ENCODE peak calls at places on chromosomes 6 and 20, in four cellular contexts. B is H1, H is K562, C is HepG2. S is an unnamed sample.

GRCh38 chr20:45495438-45495985 is 19.9 kb downstream of the SPINT3 start:
- DNase-seq in B (no peak), H (no peak), C (no peak), S (no peak)

GRCh38 chr20:38873050-38873581 is 53.1 kb upstream of the FAM83D start:
- DNase-seq in H (no peak), C (no peak), B (no peak), S (no peak)

GRCh38 chr6:136103101-136103688 is 146.9 kb downstream of the MTFR2 start:
- DNase-seq in H (no peak), C (no peak), B (no peak), S (no peak)

GRCh38 chr6:32700391-32701040 is 34.1 kb upstream of the HLA-DQB1 start:
- DNase-seq in C (peak; percentile 56), B (peak; percentile 53), H (peak; percentile 72), S (peak; percentile 58)

GRCh38 chr6:56637640-56638039 is 5.0 kb downstream of the DST start:
- DNase-seq in C (peak; percentile 67), B (no peak), H (peak; percentile 55), S (peak; percentile 68)

GRCh38 chr6:166619912-166620311 is 7.1 kb downstream of the RPS6KA2 start:
- DNase-seq in B (no peak), H (no peak), C (no peak), S (no peak)

GRCh38 chr20:58642465-58642864 is 8.6 kb upstream of the STX16 start:
- DNase-seq in H (no peak), B (no peak), C (no peak), S (no peak)

GRCh38 chr6:37698264-37699137 is 818 bp upstream of the MDGA1 start:
- DNase-seq in H (peak; percentile 34), B (peak; percentile 82), C (no peak), S (peak; percentile 37)

GRCh38 chr20:62576815-62577214 is 65.5 kb upstream of the SLCO4A1 start:
- DNase-seq in C (no peak), H (peak; percentile 25), B (no peak), S (no peak)

GRCh38 chr6:113672691-113673149 is 184.4 kb upstream of the MARCKS start:
- DNase-seq in C (peak; percentile 23), B (no peak), H (no peak), S (no peak)

GRCh38 chr6:157376706-157377230 is 4.2 kb upstream of the ZDHHC14 start:
- DNase-seq in C (no peak), B (no peak), H (no peak), S (no peak)

GRCh38 chr20:24406251-24406650 is 63.2 kb upstream of the SYNDIG1 start:
- DNase-seq in C (no peak), B (no peak), H (no peak), S (no peak)

GRCh38 chr6:14797875-14798593 is 447.8 kb upstream of the JARID2 start:
- DNase-seq in C (no peak), H (no peak), B (no peak), S (no peak)

GRCh38 chr6:164227952-164228522 is 813.5 kb downstream of the QKI start:
- DNase-seq in H (no peak), C (no peak), B (no peak), S (no peak)
- TF ChIP-seq RNF2 in H (no peak), C (no peak), B (no peak), S (no peak)

DNA sequence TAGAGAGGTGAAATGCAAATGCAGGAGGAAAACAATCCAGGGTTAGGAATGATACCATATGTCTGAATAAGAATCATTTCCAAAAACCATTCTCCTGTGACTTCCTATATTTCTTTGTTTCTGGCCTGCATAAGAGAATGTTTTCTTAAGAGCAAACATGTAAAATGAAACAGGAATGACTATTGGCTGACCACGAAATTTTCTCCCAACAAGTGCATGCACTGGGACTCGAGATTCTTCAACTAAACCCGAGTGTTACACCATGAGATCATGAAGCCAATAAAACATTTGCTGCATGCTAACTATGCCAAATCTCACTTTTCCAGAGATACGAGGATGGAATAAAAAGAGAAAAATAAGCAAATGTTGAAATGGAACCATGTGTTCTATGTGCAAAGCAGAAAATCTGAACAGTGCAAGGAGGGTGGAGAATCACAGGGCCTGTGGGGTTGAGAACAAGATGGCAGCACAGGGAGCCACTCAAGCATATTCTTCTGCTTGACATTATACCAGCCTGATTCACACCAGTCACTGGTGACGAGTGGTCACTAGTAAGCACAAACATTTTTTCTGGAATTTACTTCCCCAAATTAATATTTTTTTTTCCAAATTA is 212.2 kb upstream of the FOXA2 start:
- DNase-seq in B (no peak), H (no peak), C (no peak), S (no peak)
- TF ChIP-seq RNF2 in B (no peak), H (no peak), C (no peak), S (no peak)

GRCh38 chr6:3561745-3562144 is 104.9 kb upstream of the SLC22A23 start:
- DNase-seq in C (peak; percentile 20), B (no peak), H (no peak), S (no peak)
- TF ChIP-seq RNF2 in C (no peak), B (no peak), H (no peak), S (no peak)

GRCh38 chr6:11278207-11278559 is 45.7 kb upstream of the NEDD9 start:
- DNase-seq in B (no peak), C (no peak), H (no peak), S (no peak)

GRCh38 chr6:11276228-11276627 is 43.8 kb upstream of the NEDD9 start:
- DNase-seq in H (no peak), B (no peak), C (no peak), S (no peak)

GRCh38 chr6:11277275-11278206 is 45.1 kb upstream of the NEDD9 start:
- DNase-seq in C (peak; percentile 90), H (no peak), B (no peak), S (peak; percentile 55)

GRCh38 chr6:11275598-11275997 is 43.1 kb upstream of the NEDD9 start:
- DNase-seq in H (no peak), B (no peak), C (peak; percentile 91), S (peak; percentile 70)

DNA sequence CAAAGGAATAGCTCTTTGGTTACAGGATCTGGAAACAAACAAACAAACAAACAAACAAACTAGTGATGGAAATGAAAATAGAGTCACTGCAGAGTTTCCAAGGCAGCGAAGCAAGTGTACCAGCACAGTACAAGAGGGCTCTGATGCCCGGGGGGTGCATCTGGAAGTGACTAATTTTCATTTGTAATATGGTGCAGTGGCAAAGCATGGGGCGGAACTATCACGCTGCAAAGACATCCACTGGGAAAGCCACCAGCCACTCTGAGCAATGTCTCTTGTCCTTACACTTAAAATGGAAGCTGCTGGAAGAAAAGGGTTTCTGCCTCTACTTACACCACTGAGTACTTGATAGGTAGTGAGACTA is 44.4 kb upstream of the NEDD9 start:
- DNase-seq in C (no peak), B (no peak), H (no peak), S (no peak)
- TF ChIP-seq RNF2 in C (no peak), B (no peak), H (no peak), S (no peak)

GRCh38 chr20:54340667-54341081 is 132.8 kb downstream of the PFDN4 start:
- DNase-seq in B (no peak), C (no peak), H (no peak), S (no peak)
- TF ChIP-seq RNF2 in B (no peak), C (no peak), H (no peak), S (no peak)

GRCh38 chr6:170233304-170234205 is 57.3 kb downstream of the DLL1 start:
- DNase-seq in B (no peak), C (no peak), H (no peak), S (no peak)
- TF ChIP-seq RNF2 in B (no peak), C (no peak), H (no peak), S (no peak)

DNA sequence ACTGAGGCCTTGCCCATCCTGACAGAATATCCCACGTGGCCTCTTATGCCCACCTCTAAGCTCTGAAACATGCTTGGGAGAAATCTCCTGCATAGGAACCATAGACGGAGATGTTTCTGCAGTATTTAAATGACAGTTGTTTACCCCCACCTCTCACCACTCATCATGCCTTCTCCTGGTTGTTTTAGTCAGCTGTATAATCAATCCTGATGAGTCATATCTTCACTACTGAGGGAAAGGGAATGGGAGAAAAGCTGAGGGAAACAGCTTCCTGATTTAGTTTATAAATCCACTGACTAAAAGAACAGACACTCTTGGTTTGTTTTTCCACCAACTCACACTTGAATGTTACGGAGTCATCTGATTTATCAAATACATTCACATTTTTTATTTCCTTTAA is 113.2 kb upstream of the TENT5A start:
- DNase-seq in C (peak; percentile 51), B (no peak), H (no peak), S (no peak)
- TF ChIP-seq RNF2 in C (no peak), B (no peak), H (no peak), S (no peak)

GRCh38 chr6:30063315-30063714 is 2.2 kb downstream of the POLR1H start:
- DNase-seq in B (no peak), C (no peak), H (no peak), S (no peak)

GRCh38 chr6:30071081-30071818 is 4.3 kb downstream of the PPP1R11 start:
- DNase-seq in H (no peak), B (peak; percentile 61), C (no peak), S (no peak)

GRCh38 chr6:30071858-30072257 is 3.7 kb downstream of the RNF39 start:
- DNase-seq in C (no peak), H (no peak), B (no peak), S (no peak)

GRCh38 chr6:30066577-30067459 is at the start of gene PPP1R11:
- DNase-seq in B (peak; percentile 91), C (peak; percentile 99), H (peak; percentile 100), S (peak; percentile 86)

GRCh38 chr6:30067460-30068139 is 602 bp downstream of the PPP1R11 start:
- DNase-seq in C (no peak), B (no peak), H (no peak), S (peak; percentile 58)
- TF ChIP-seq RNF2 in C (no peak), B (no peak), H (no peak), S (no peak)

GRCh38 chr6:26532699-26533523 is 5.3 kb upstream of the HMGN4 start:
- DNase-seq in C (peak; percentile 91), B (peak; percentile 98), H (peak; percentile 97), S (peak; percentile 91)
- TF ChIP-seq RNF2 in C (no peak), B (no peak), H (peak; percentile 81), S (no peak)

GRCh38 chr20:47175501-47175900 is 181.0 kb downstream of the ZMYND8 start:
- DNase-seq in H (no peak), C (no peak), B (no peak), S (no peak)

GRCh38 chr20:47167846-47168245 is 188.7 kb downstream of the ZMYND8 start:
- DNase-seq in H (no peak), C (no peak), B (no peak), S (no peak)

GRCh38 chr20:47174844-47175243 is 181.7 kb downstream of the ZMYND8 start:
- DNase-seq in C (no peak), B (no peak), H (no peak), S (no peak)

GRCh38 chr20:47173596-47174216 is 182.8 kb downstream of the ZMYND8 start:
- DNase-seq in B (no peak), H (no peak), C (no peak), S (peak; percentile 13)

DNA sequence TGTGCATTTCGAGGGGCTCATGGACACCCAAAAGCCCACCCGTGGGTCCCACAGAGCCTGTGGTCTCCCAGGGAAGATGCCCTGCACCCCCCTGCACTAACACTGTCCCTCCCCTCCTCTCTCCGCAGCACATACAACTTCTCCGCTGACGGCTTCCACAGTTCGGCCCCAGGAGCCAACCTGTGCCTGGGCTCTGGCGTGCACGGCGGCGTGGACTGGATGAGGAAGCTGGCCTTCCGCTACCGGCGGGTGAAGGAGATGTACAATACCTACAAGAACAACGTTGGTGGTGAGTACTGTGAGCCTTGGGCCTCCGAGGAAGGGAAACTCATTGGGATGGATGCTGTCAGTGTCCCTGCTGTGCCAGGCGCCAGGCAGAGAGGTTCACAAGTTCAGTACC is 183.9 kb downstream of the ZMYND8 start:
- DNase-seq in H (no peak), C (no peak), B (no peak), S (no peak)
- TF ChIP-seq RNF2 in H (no peak), C (no peak), B (no peak), S (no peak)